ENCODE peak calls at places on chromosome 11, in five cellular contexts. One of them, this sample, is unnamed.

GRCh38 chr11:126194121-126194543 is 17.3 kb downstream of the RPUSD4 start:
- DNase-seq in GM12865: peak
- DNase-seq in HEK293T: peak
- DNase-seq in neural crest cell: peak
- DNase-seq in stimulated activated CD8-positive, alpha-beta memory T cell treated with anti-CD3 and anti-CD28 coated beads, Interleukin-7, amount 100 ng/mL, for 24 hours: no peak
- DNase-seq in this sample: peak

GRCh38 chr11:94895451-94895850 is 77.9 kb downstream of the CWC15 start:
- DNase-seq in HEK293T: no peak
- DNase-seq in stimulated activated CD8-positive, alpha-beta memory T cell treated with anti-CD3 and anti-CD28 coated beads, Interleukin-7, amount 100 ng/mL, for 24 hours: no peak
- DNase-seq in neural crest cell: no peak
- DNase-seq in GM12865: no peak
- DNase-seq in this sample: no peak

GRCh38 chr11:17403977-17404759 is 15.7 kb upstream of the KCNJ11 start:
- DNase-seq in GM12865: no peak
- DNase-seq in HEK293T: no peak
- DNase-seq in neural crest cell: no peak
- DNase-seq in stimulated activated CD8-positive, alpha-beta memory T cell treated with anti-CD3 and anti-CD28 coated beads, Interleukin-7, amount 100 ng/mL, for 24 hours: no peak
- DNase-seq in this sample: no peak

GRCh38 chr11:61733120-61733978 is 19.1 kb upstream of the MYRF start:
- DNase-seq in stimulated activated CD8-positive, alpha-beta memory T cell treated with anti-CD3 and anti-CD28 coated beads, Interleukin-7, amount 100 ng/mL, for 24 hours: peak
- DNase-seq in HEK293T: peak
- DNase-seq in GM12865: peak
- DNase-seq in neural crest cell: peak
- DNase-seq in this sample: peak

GRCh38 chr11:68325894-68326220 is 13.5 kb downstream of the LRP5 start:
- DNase-seq in neural crest cell: no peak
- DNase-seq in GM12865: no peak
- DNase-seq in stimulated activated CD8-positive, alpha-beta memory T cell treated with anti-CD3 and anti-CD28 coated beads, Interleukin-7, amount 100 ng/mL, for 24 hours: no peak
- DNase-seq in HEK293T: no peak
- DNase-seq in this sample: no peak

GRCh38 chr11:1763336-1763795 is 361 bp downstream of the CTSD start:
- DNase-seq in neural crest cell: no peak
- DNase-seq in HEK293T: no peak
- DNase-seq in stimulated activated CD8-positive, alpha-beta memory T cell treated with anti-CD3 and anti-CD28 coated beads, Interleukin-7, amount 100 ng/mL, for 24 hours: no peak
- DNase-seq in GM12865: no peak
- DNase-seq in this sample: no peak

GRCh38 chr11:100918551-100919500 is 210.8 kb downstream of the PGR start:
- DNase-seq in GM12865: no peak
- DNase-seq in neural crest cell: no peak
- DNase-seq in stimulated activated CD8-positive, alpha-beta memory T cell treated with anti-CD3 and anti-CD28 coated beads, Interleukin-7, amount 100 ng/mL, for 24 hours: no peak
- DNase-seq in HEK293T: peak
- DNase-seq in this sample: peak

GRCh38 chr11:9053631-9054030 is 37.8 kb downstream of the SCUBE2 start:
- DNase-seq in HEK293T: no peak
- DNase-seq in stimulated activated CD8-positive, alpha-beta memory T cell treated with anti-CD3 and anti-CD28 coated beads, Interleukin-7, amount 100 ng/mL, for 24 hours: no peak
- DNase-seq in neural crest cell: no peak
- DNase-seq in GM12865: no peak
- DNase-seq in this sample: no peak

GRCh38 chr11:11163256-11163655 is 189.8 kb downstream of the CSNK2A3 start:
- DNase-seq in neural crest cell: no peak
- DNase-seq in stimulated activated CD8-positive, alpha-beta memory T cell treated with anti-CD3 and anti-CD28 coated beads, Interleukin-7, amount 100 ng/mL, for 24 hours: no peak
- DNase-seq in HEK293T: peak
- DNase-seq in GM12865: no peak
- DNase-seq in this sample: peak

GRCh38 chr11:125165664-125166346 is 1.3 kb downstream of the PKNOX2 start:
- DNase-seq in stimulated activated CD8-positive, alpha-beta memory T cell treated with anti-CD3 and anti-CD28 coated beads, Interleukin-7, amount 100 ng/mL, for 24 hours: no peak
- DNase-seq in neural crest cell: no peak
- DNase-seq in GM12865: no peak
- DNase-seq in HEK293T: no peak
- DNase-seq in this sample: no peak

GRCh38 chr11:69799582-69799981 is 19.6 kb downstream of the FGF3 start:
- DNase-seq in GM12865: peak
- DNase-seq in stimulated activated CD8-positive, alpha-beta memory T cell treated with anti-CD3 and anti-CD28 coated beads, Interleukin-7, amount 100 ng/mL, for 24 hours: no peak
- DNase-seq in HEK293T: peak
- DNase-seq in neural crest cell: no peak
- DNase-seq in this sample: peak

GRCh38 chr11:32494629-32495028 is 59.3 kb upstream of the WT1 start:
- DNase-seq in stimulated activated CD8-positive, alpha-beta memory T cell treated with anti-CD3 and anti-CD28 coated beads, Interleukin-7, amount 100 ng/mL, for 24 hours: no peak
- DNase-seq in GM12865: no peak
- DNase-seq in neural crest cell: no peak
- DNase-seq in HEK293T: no peak
- DNase-seq in this sample: no peak

GRCh38 chr11:3153291-3153861 is 11.7 kb downstream of the OSBPL5 start:
- DNase-seq in HEK293T: no peak
- DNase-seq in neural crest cell: no peak
- DNase-seq in stimulated activated CD8-positive, alpha-beta memory T cell treated with anti-CD3 and anti-CD28 coated beads, Interleukin-7, amount 100 ng/mL, for 24 hours: no peak
- DNase-seq in GM12865: no peak
- DNase-seq in this sample: no peak

GRCh38 chr11:40315122-40315521 is 1144.3 kb downstream of the LRRC4C start:
- DNase-seq in stimulated activated CD8-positive, alpha-beta memory T cell treated with anti-CD3 and anti-CD28 coated beads, Interleukin-7, amount 100 ng/mL, for 24 hours: no peak
- DNase-seq in neural crest cell: no peak
- DNase-seq in GM12865: no peak
- DNase-seq in HEK293T: no peak
- DNase-seq in this sample: no peak

GRCh38 chr11:69280994-69281393 is 13.0 kb upstream of the MYEOV start:
- DNase-seq in GM12865: no peak
- DNase-seq in stimulated activated CD8-positive, alpha-beta memory T cell treated with anti-CD3 and anti-CD28 coated beads, Interleukin-7, amount 100 ng/mL, for 24 hours: no peak
- DNase-seq in HEK293T: no peak
- DNase-seq in neural crest cell: no peak
- DNase-seq in this sample: peak

GRCh38 chr11:106276859-106277436 is 199.5 kb downstream of the AASDHPPT start:
- DNase-seq in stimulated activated CD8-positive, alpha-beta memory T cell treated with anti-CD3 and anti-CD28 coated beads, Interleukin-7, amount 100 ng/mL, for 24 hours: no peak
- DNase-seq in GM12865: peak
- DNase-seq in neural crest cell: no peak
- DNase-seq in HEK293T: no peak
- DNase-seq in this sample: no peak

GRCh38 chr11:117919326-117920275 is 9.6 kb downstream of the TMPRSS13 start:
- DNase-seq in HEK293T: no peak
- DNase-seq in stimulated activated CD8-positive, alpha-beta memory T cell treated with anti-CD3 and anti-CD28 coated beads, Interleukin-7, amount 100 ng/mL, for 24 hours: no peak
- DNase-seq in neural crest cell: no peak
- DNase-seq in GM12865: peak
- DNase-seq in this sample: no peak

GRCh38 chr11:108307751-108308150 is 84.9 kb downstream of the ATM start:
- DNase-seq in GM12865: no peak
- DNase-seq in stimulated activated CD8-positive, alpha-beta memory T cell treated with anti-CD3 and anti-CD28 coated beads, Interleukin-7, amount 100 ng/mL, for 24 hours: no peak
- DNase-seq in neural crest cell: no peak
- DNase-seq in HEK293T: no peak
- DNase-seq in this sample: no peak

GRCh38 chr11:126341760-126342161 is 13.7 kb upstream of the ST3GAL4 start:
- DNase-seq in GM12865: no peak
- DNase-seq in HEK293T: no peak
- DNase-seq in neural crest cell: no peak
- DNase-seq in stimulated activated CD8-positive, alpha-beta memory T cell treated with anti-CD3 and anti-CD28 coated beads, Interleukin-7, amount 100 ng/mL, for 24 hours: no peak
- DNase-seq in this sample: no peak

GRCh38 chr11:102464037-102464436 is 11.5 kb upstream of the TMEM123 start:
- DNase-seq in GM12865: no peak
- DNase-seq in stimulated activated CD8-positive, alpha-beta memory T cell treated with anti-CD3 and anti-CD28 coated beads, Interleukin-7, amount 100 ng/mL, for 24 hours: no peak
- DNase-seq in HEK293T: no peak
- DNase-seq in neural crest cell: no peak
- DNase-seq in this sample: no peak

GRCh38 chr11:22674470-22675426 is 8.3 kb downstream of the GAS2 start:
- DNase-seq in neural crest cell: no peak
- DNase-seq in GM12865: no peak
- DNase-seq in stimulated activated CD8-positive, alpha-beta memory T cell treated with anti-CD3 and anti-CD28 coated beads, Interleukin-7, amount 100 ng/mL, for 24 hours: no peak
- DNase-seq in HEK293T: no peak
- DNase-seq in this sample: peak

GRCh38 chr11:64100345-64100744 is 64.6 kb downstream of the FLRT1 start:
- DNase-seq in GM12865: peak
- DNase-seq in HEK293T: peak
- DNase-seq in stimulated activated CD8-positive, alpha-beta memory T cell treated with anti-CD3 and anti-CD28 coated beads, Interleukin-7, amount 100 ng/mL, for 24 hours: no peak
- DNase-seq in neural crest cell: no peak
- DNase-seq in this sample: no peak

GRCh38 chr11:94567181-94567670 is at the start of gene PIWIL4:
- DNase-seq in GM12865: no peak
- DNase-seq in stimulated activated CD8-positive, alpha-beta memory T cell treated with anti-CD3 and anti-CD28 coated beads, Interleukin-7, amount 100 ng/mL, for 24 hours: no peak
- DNase-seq in HEK293T: no peak
- DNase-seq in neural crest cell: no peak
- DNase-seq in this sample: no peak

GRCh38 chr11:88434333-88434976 is 96.9 kb upstream of the CTSC start:
- DNase-seq in HEK293T: no peak
- DNase-seq in stimulated activated CD8-positive, alpha-beta memory T cell treated with anti-CD3 and anti-CD28 coated beads, Interleukin-7, amount 100 ng/mL, for 24 hours: no peak
- DNase-seq in neural crest cell: no peak
- DNase-seq in GM12865: peak
- DNase-seq in this sample: no peak

GRCh38 chr11:84243629-84244263 is 957.6 kb upstream of the CCDC90B start:
- DNase-seq in stimulated activated CD8-positive, alpha-beta memory T cell treated with anti-CD3 and anti-CD28 coated beads, Interleukin-7, amount 100 ng/mL, for 24 hours: no peak
- DNase-seq in HEK293T: no peak
- DNase-seq in GM12865: peak
- DNase-seq in neural crest cell: no peak
- DNase-seq in this sample: no peak

GRCh38 chr11:45652781-45653180 is 12.6 kb downstream of the CHST1 start:
- DNase-seq in HEK293T: no peak
- DNase-seq in stimulated activated CD8-positive, alpha-beta memory T cell treated with anti-CD3 and anti-CD28 coated beads, Interleukin-7, amount 100 ng/mL, for 24 hours: no peak
- DNase-seq in neural crest cell: no peak
- DNase-seq in GM12865: no peak
- DNase-seq in this sample: no peak

GRCh38 chr11:23959466-23959865 is 537.4 kb upstream of the LUZP2 start:
- DNase-seq in stimulated activated CD8-positive, alpha-beta memory T cell treated with anti-CD3 and anti-CD28 coated beads, Interleukin-7, amount 100 ng/mL, for 24 hours: no peak
- DNase-seq in HEK293T: no peak
- DNase-seq in neural crest cell: no peak
- DNase-seq in GM12865: no peak
- DNase-seq in this sample: no peak

GRCh38 chr11:134677338-134677948 is 265.4 kb upstream of the B3GAT1 start:
- DNase-seq in HEK293T: no peak
- DNase-seq in GM12865: no peak
- DNase-seq in stimulated activated CD8-positive, alpha-beta memory T cell treated with anti-CD3 and anti-CD28 coated beads, Interleukin-7, amount 100 ng/mL, for 24 hours: no peak
- DNase-seq in neural crest cell: no peak
- DNase-seq in this sample: no peak

GRCh38 chr11:102545701-102546100 is 15.2 kb upstream of the MMP7 start:
- DNase-seq in GM12865: no peak
- DNase-seq in neural crest cell: no peak
- DNase-seq in stimulated activated CD8-positive, alpha-beta memory T cell treated with anti-CD3 and anti-CD28 coated beads, Interleukin-7, amount 100 ng/mL, for 24 hours: no peak
- DNase-seq in HEK293T: no peak
- DNase-seq in this sample: no peak

GRCh38 chr11:67355794-67356550 is 2.6 kb upstream of the POLD4 start:
- DNase-seq in neural crest cell: no peak
- DNase-seq in GM12865: no peak
- DNase-seq in stimulated activated CD8-positive, alpha-beta memory T cell treated with anti-CD3 and anti-CD28 coated beads, Interleukin-7, amount 100 ng/mL, for 24 hours: no peak
- DNase-seq in HEK293T: no peak
- DNase-seq in this sample: no peak

GRCh38 chr11:67423466-67423865 is 4.8 kb upstream of the RPS6KB2 start:
- DNase-seq in neural crest cell: no peak
- DNase-seq in HEK293T: no peak
- DNase-seq in stimulated activated CD8-positive, alpha-beta memory T cell treated with anti-CD3 and anti-CD28 coated beads, Interleukin-7, amount 100 ng/mL, for 24 hours: no peak
- DNase-seq in GM12865: no peak
- DNase-seq in this sample: no peak

GRCh38 chr11:24714601-24715000 is 217.7 kb downstream of the LUZP2 start:
- DNase-seq in HEK293T: no peak
- DNase-seq in GM12865: no peak
- DNase-seq in stimulated activated CD8-positive, alpha-beta memory T cell treated with anti-CD3 and anti-CD28 coated beads, Interleukin-7, amount 100 ng/mL, for 24 hours: no peak
- DNase-seq in neural crest cell: no peak
- DNase-seq in this sample: no peak

GRCh38 chr11:16791494-16791961 is 53.1 kb downstream of the C11orf58 start:
- DNase-seq in neural crest cell: no peak
- DNase-seq in HEK293T: no peak
- DNase-seq in stimulated activated CD8-positive, alpha-beta memory T cell treated with anti-CD3 and anti-CD28 coated beads, Interleukin-7, amount 100 ng/mL, for 24 hours: no peak
- DNase-seq in GM12865: no peak
- DNase-seq in this sample: peak

GRCh38 chr11:14150878-14151277 is 188.4 kb downstream of the SPON1 start:
- DNase-seq in neural crest cell: no peak
- DNase-seq in stimulated activated CD8-positive, alpha-beta memory T cell treated with anti-CD3 and anti-CD28 coated beads, Interleukin-7, amount 100 ng/mL, for 24 hours: no peak
- DNase-seq in HEK293T: no peak
- DNase-seq in GM12865: no peak
- DNase-seq in this sample: no peak

GRCh38 chr11:112977620-112978212 is 16.5 kb downstream of the NCAM1 start:
- DNase-seq in stimulated activated CD8-positive, alpha-beta memory T cell treated with anti-CD3 and anti-CD28 coated beads, Interleukin-7, amount 100 ng/mL, for 24 hours: no peak
- DNase-seq in neural crest cell: no peak
- DNase-seq in HEK293T: no peak
- DNase-seq in GM12865: no peak
- DNase-seq in this sample: no peak

GRCh38 chr11:79822771-79823170 is 381.9 kb upstream of the TENM4 start:
- DNase-seq in GM12865: no peak
- DNase-seq in neural crest cell: no peak
- DNase-seq in stimulated activated CD8-positive, alpha-beta memory T cell treated with anti-CD3 and anti-CD28 coated beads, Interleukin-7, amount 100 ng/mL, for 24 hours: no peak
- DNase-seq in HEK293T: no peak
- DNase-seq in this sample: no peak

GRCh38 chr11:103494491-103494890 is 385.3 kb downstream of the DYNC2H1 start:
- DNase-seq in HEK293T: no peak
- DNase-seq in stimulated activated CD8-positive, alpha-beta memory T cell treated with anti-CD3 and anti-CD28 coated beads, Interleukin-7, amount 100 ng/mL, for 24 hours: no peak
- DNase-seq in neural crest cell: no peak
- DNase-seq in GM12865: no peak
- DNase-seq in this sample: no peak

GRCh38 chr11:98455500-98456186 is 565.1 kb upstream of the CNTN5 start:
- DNase-seq in stimulated activated CD8-positive, alpha-beta memory T cell treated with anti-CD3 and anti-CD28 coated beads, Interleukin-7, amount 100 ng/mL, for 24 hours: no peak
- DNase-seq in neural crest cell: no peak
- DNase-seq in GM12865: no peak
- DNase-seq in HEK293T: no peak
- DNase-seq in this sample: no peak

GRCh38 chr11:129815596-129816461 is at the start of gene TMEM45B:
- DNase-seq in neural crest cell: peak
- DNase-seq in HEK293T: no peak
- DNase-seq in GM12865: no peak
- DNase-seq in stimulated activated CD8-positive, alpha-beta memory T cell treated with anti-CD3 and anti-CD28 coated beads, Interleukin-7, amount 100 ng/mL, for 24 hours: no peak
- DNase-seq in this sample: peak

This sample was measured in Calu3.